ENCODE peak calls at places on chromosomes 1 and 21, in seven cellular contexts. B is GM13976, M is iPS DF 19.7, Z is NCI-H748 treated with DMSO at 0.1 percent for 48 hours, Q is IMR-90, A is A172, S is H7. R is an unnamed sample.

GRCh38 chr21:34192646-34193285 is 119.4 kb downstream of the MRPS6 start:
- DNase-seq in B (peak), M (no peak), Z (no peak), Q (no peak), A (no peak), S (no peak), R (no peak)

GRCh38 chr1:193806079-193807048 is 620.0 kb upstream of the B3GALT2 start:
- DNase-seq in B (no peak), M (no peak), Z (no peak), Q (peak), A (no peak), S (no peak), R (no peak)

GRCh38 chr1:17258116-17258757 is 9.3 kb downstream of the PADI3 start:
- DNase-seq in B (no peak), M (no peak), Z (no peak), Q (peak), A (no peak), S (no peak), R (peak)

GRCh38 chr1:84289169-84289785 is 12.2 kb upstream of the SAMD13 start:
- DNase-seq in B (no peak), M (no peak), Z (no peak), Q (no peak), A (no peak), S (no peak), R (no peak)

GRCh38 chr1:223712184-223712855 is at the start of gene CAPN2:
- DNase-seq in B (peak), M (no peak), Z (no peak), Q (peak), A (peak), S (peak), R (peak)

GRCh38 chr1:9589144-9589718 is 520 bp downstream of the TMEM201 start:
- DNase-seq in B (no peak), M (no peak), Z (no peak), Q (peak), A (no peak), S (peak), R (peak)

GRCh38 chr1:199096601-199097000 is 457.8 kb downstream of the PTPRC start:
- DNase-seq in B (no peak), M (no peak), Z (peak), Q (no peak), A (no peak), S (no peak), R (no peak)

GRCh38 chr21:41196990-41197389 is 29.0 kb downstream of the BACE2 start:
- DNase-seq in B (no peak), M (no peak), Z (no peak), Q (peak), A (peak), S (no peak), R (no peak)

GRCh38 chr1:186662752-186663151 is 17.5 kb downstream of the PTGS2 start:
- DNase-seq in B (no peak), M (no peak), Z (no peak), Q (peak), A (no peak), S (no peak), R (peak)

GRCh38 chr1:204263240-204263848 is 49.6 kb upstream of the GOLT1A start:
- DNase-seq in B (no peak), M (no peak), Z (no peak), Q (peak), A (no peak), S (no peak), R (no peak)

GRCh38 chr1:218481116-218481775 is 136.1 kb downstream of the TGFB2 start:
- DNase-seq in B (no peak), M (no peak), Z (no peak), Q (peak), A (peak), S (no peak), R (peak)

GRCh38 chr1:173301507-173301906 is 94.4 kb upstream of the TNFSF4 start:
- DNase-seq in B (no peak), M (no peak), Z (no peak), Q (no peak), A (peak), S (no peak), R (no peak)

GRCh38 chr1:200075938-200076546 is 48.5 kb downstream of the NR5A2 start:
- DNase-seq in B (no peak), M (no peak), Z (no peak), Q (peak), A (peak), S (no peak), R (no peak)

GRCh38 chr1:226864311-226864710 is 6.1 kb upstream of the PSEN2 start:
- DNase-seq in B (no peak), M (no peak), Z (no peak), Q (no peak), A (no peak), S (no peak), R (no peak)

GRCh38 chr1:26789953-26790352 is 2.2 kb downstream of the PIGV start:
- DNase-seq in B (no peak), M (no peak), Z (no peak), Q (no peak), A (no peak), S (no peak), R (no peak)

GRCh38 chr1:34681481-34682451 is 73.1 kb upstream of the GJB5 start:
- DNase-seq in B (peak), M (peak), Z (no peak), Q (peak), A (peak), S (peak), R (peak)

GRCh38 chr1:8077120-8077573 is 51.0 kb upstream of the ERRFI1 start:
- DNase-seq in B (no peak), M (no peak), Z (no peak), Q (peak), A (peak), S (peak), R (peak)

GRCh38 chr1:52263153-52263910 is 102.7 kb downstream of the CC2D1B start:
- DNase-seq in B (no peak), M (no peak), Z (no peak), Q (peak), A (no peak), S (no peak), R (no peak)

GRCh38 chr21:38660333-38661295 is 145.1 kb upstream of the ETS2 start:
- DNase-seq in B (peak), M (no peak), Z (no peak), Q (no peak), A (no peak), S (peak), R (no peak)

GRCh38 chr1:203216274-203217138 is 13.0 kb downstream of the CHIT1 start:
- DNase-seq in B (peak), M (peak), Z (peak), Q (peak), A (peak), S (peak), R (peak)

GRCh38 chr1:192986110-192986747 is 72.9 kb downstream of the UCHL5 start:
- DNase-seq in B (no peak), M (no peak), Z (no peak), Q (peak), A (no peak), S (no peak), R (peak)

GRCh38 chr1:165539306-165539705 is 4.5 kb upstream of the LRRC52 start:
- DNase-seq in B (no peak), M (no peak), Z (no peak), Q (no peak), A (no peak), S (no peak), R (no peak)

GRCh38 chr1:222087207-222087920 is 345.5 kb upstream of the DUSP10 start:
- DNase-seq in B (no peak), M (no peak), Z (no peak), Q (no peak), A (no peak), S (no peak), R (peak)

GRCh38 chr1:248872752-248873408 is 14.0 kb upstream of the ZNF692 start:
- DNase-seq in B (peak), M (no peak), Z (peak), Q (peak), A (peak), S (peak), R (peak)

R was measured in osteoblast.